ENCODE peak calls at places on chromosomes 1 and 21, in four cellular contexts. B, U, Y and C are unnamed samples.

GRCh38 chr1:74522143-74522542 is 9.7 kb upstream of the LRRC53 start:
- DNase-seq in B (no peak), U (no peak), Y (no peak), C (no peak)

GRCh38 chr1:159030311-159030710 is 20.6 kb downstream of the IFI16 start:
- DNase-seq in B (no peak), U (no peak), Y (no peak), C (no peak)

GRCh38 chr1:102790997-102791396 is 317.3 kb downstream of the COL11A1 start:
- DNase-seq in B (no peak), U (no peak), Y (no peak), C (no peak)

GRCh38 chr1:90313756-90314155 is 318.8 kb downstream of the ZNF326 start:
- DNase-seq in B (no peak), U (no peak), Y (no peak), C (no peak)

GRCh38 chr21:32757804-32758203 is 13.8 kb downstream of the PAXBP1 start:
- DNase-seq in B (no peak), U (no peak), Y (no peak), C (no peak)

GRCh38 chr1:215052656-215053055 is 29.9 kb upstream of the KCNK2 start:
- DNase-seq in B (no peak), U (no peak), Y (no peak), C (no peak)

GRCh38 chr21:44460441-44460755 is 5.1 kb downstream of the LRRC3 start:
- DNase-seq in B (no peak), U (no peak), Y (no peak), C (no peak)

GRCh38 chr1:151790940-151791651 is 796 bp upstream of the TDRKH start:
- DNase-seq in B (no peak), U (no peak), Y (no peak), C (no peak)

GRCh38 chr1:160756617-160757206 is 17.7 kb downstream of the SLAMF7 start:
- DNase-seq in B (no peak), U (no peak), Y (no peak), C (no peak)

GRCh38 chr1:5373281-5373680 is 618.9 kb downstream of the NPHP4 start:
- DNase-seq in B (no peak), U (no peak), Y (no peak), C (no peak)

GRCh38 chr1:15440357-15440756 is 2.1 kb downstream of the CTRC start:
- DNase-seq in B (no peak), U (no peak), Y (no peak), C (no peak)

GRCh38 chr1:159015440-159015909 is 5.8 kb downstream of the IFI16 start:
- DNase-seq in B (peak), U (peak), Y (no peak), C (peak)

GRCh38 chr1:10599194-10599861 is 124.6 kb downstream of the PEX14 start:
- DNase-seq in B (no peak), U (no peak), Y (no peak), C (no peak)

GRCh38 chr1:153288634-153289275 is 24.0 kb downstream of the PGLYRP3 start:
- DNase-seq in B (no peak), U (no peak), Y (no peak), C (no peak)